ENCODE peak calls at places on chromosomes 5 and 9, in eight cellular contexts. One of them, this sample, is unnamed.

GRCh38 chr5:159838551-159839222 is 77.6 kb upstream of the ADRA1B start:
- DNase-seq in tibial artery: no peak
- DNase-seq in pancreas: no peak
- DNase-seq in adrenal gland: no peak
- DNase-seq in small intestine: no peak
- DNase-seq in body of pancreas: no peak
- DNase-seq in left lung: no peak
- DNase-seq in sigmoid colon: no peak
- DNase-seq in this sample: no peak

GRCh38 chr5:66891184-66891925 is 295.2 kb downstream of the MAST4 start:
- DNase-seq in body of pancreas: no peak
- DNase-seq in sigmoid colon: no peak
- DNase-seq in small intestine: peak; percentile 4
- DNase-seq in left lung: peak; percentile 42
- DNase-seq in adrenal gland: peak; percentile 31
- DNase-seq in tibial artery: no peak
- DNase-seq in pancreas: no peak
- DNase-seq in this sample: no peak

GRCh38 chr9:89877051-89878002 is 272.5 kb downstream of the GADD45G start:
- DNase-seq in body of pancreas: peak; percentile 5
- DNase-seq in tibial artery: no peak
- DNase-seq in sigmoid colon: peak; percentile 55
- DNase-seq in small intestine: no peak
- DNase-seq in left lung: peak; percentile 13
- DNase-seq in adrenal gland: peak; percentile 11
- DNase-seq in pancreas: no peak
- DNase-seq in this sample: no peak

GRCh38 chr5:131381792-131382191 is 117.9 kb downstream of the CDC42SE2 start:
- DNase-seq in pancreas: no peak
- DNase-seq in body of pancreas: no peak
- DNase-seq in tibial artery: no peak
- DNase-seq in adrenal gland: no peak
- DNase-seq in left lung: no peak
- DNase-seq in small intestine: no peak
- DNase-seq in sigmoid colon: no peak
- DNase-seq in this sample: no peak

GRCh38 chr9:33227013-33227398 is 13.0 kb upstream of the SPINK4 start:
- DNase-seq in tibial artery: peak; percentile 48
- DNase-seq in body of pancreas: no peak
- DNase-seq in pancreas: no peak
- DNase-seq in small intestine: no peak
- DNase-seq in sigmoid colon: no peak
- DNase-seq in left lung: peak; percentile 75
- DNase-seq in adrenal gland: peak; percentile 48
- DNase-seq in this sample: no peak

GRCh38 chr9:133371261-133371711 is 4.6 kb downstream of the SURF4 start:
- DNase-seq in pancreas: no peak
- DNase-seq in small intestine: no peak
- DNase-seq in left lung: no peak
- DNase-seq in tibial artery: no peak
- DNase-seq in adrenal gland: no peak
- DNase-seq in sigmoid colon: no peak
- DNase-seq in body of pancreas: no peak
- DNase-seq in this sample: peak; percentile 57

GRCh38 chr5:136811086-136811485 is 445.7 kb upstream of the TRPC7 start:
- DNase-seq in body of pancreas: no peak
- DNase-seq in small intestine: no peak
- DNase-seq in sigmoid colon: no peak
- DNase-seq in tibial artery: no peak
- DNase-seq in pancreas: no peak
- DNase-seq in adrenal gland: no peak
- DNase-seq in left lung: no peak
- DNase-seq in this sample: no peak

GRCh38 chr5:39624890-39625289 is 200.1 kb upstream of the DAB2 start:
- DNase-seq in small intestine: peak; percentile 87
- DNase-seq in sigmoid colon: no peak
- DNase-seq in adrenal gland: no peak
- DNase-seq in pancreas: no peak
- DNase-seq in body of pancreas: no peak
- DNase-seq in left lung: no peak
- DNase-seq in tibial artery: no peak
- DNase-seq in this sample: no peak

GRCh38 chr9:114091711-114092110 is 7.4 kb downstream of the KIF12 start:
- DNase-seq in tibial artery: peak; percentile 8
- DNase-seq in pancreas: peak; percentile 50
- DNase-seq in adrenal gland: no peak
- DNase-seq in left lung: no peak
- DNase-seq in sigmoid colon: peak; percentile 58
- DNase-seq in body of pancreas: peak; percentile 5
- DNase-seq in small intestine: no peak
- DNase-seq in this sample: no peak

GRCh38 chr9:134545213-134546211 is 96.1 kb upstream of the COL5A1 start:
- DNase-seq in body of pancreas: no peak
- DNase-seq in adrenal gland: no peak
- DNase-seq in pancreas: no peak
- DNase-seq in tibial artery: no peak
- DNase-seq in small intestine: no peak
- DNase-seq in left lung: peak; percentile 35
- DNase-seq in sigmoid colon: peak; percentile 68
- DNase-seq in this sample: no peak

GRCh38 chr5:9621379-9621903 is 8.7 kb downstream of the TAS2R1 start:
- DNase-seq in body of pancreas: no peak
- DNase-seq in small intestine: peak; percentile 25
- DNase-seq in pancreas: no peak
- DNase-seq in adrenal gland: no peak
- DNase-seq in tibial artery: no peak
- DNase-seq in sigmoid colon: no peak
- DNase-seq in left lung: no peak
- DNase-seq in this sample: no peak

GRCh38 chr9:130701059-130702022 is 7.8 kb downstream of the EXOSC2 start:
- DNase-seq in body of pancreas: peak; percentile 78
- DNase-seq in pancreas: peak; percentile 82
- DNase-seq in small intestine: peak; percentile 71
- DNase-seq in left lung: peak; percentile 61
- DNase-seq in adrenal gland: peak; percentile 82
- DNase-seq in tibial artery: peak; percentile 71
- DNase-seq in sigmoid colon: peak; percentile 88
- DNase-seq in this sample: peak; percentile 37

GRCh38 chr9:120913673-120914266 is 12.8 kb downstream of the TRAF1 start:
- DNase-seq in body of pancreas: no peak
- DNase-seq in adrenal gland: no peak
- DNase-seq in small intestine: no peak
- DNase-seq in left lung: no peak
- DNase-seq in sigmoid colon: no peak
- DNase-seq in tibial artery: no peak
- DNase-seq in pancreas: no peak
- DNase-seq in this sample: no peak

GRCh38 chr5:67880358-67880810 is 335.2 kb upstream of the PIK3R1 start:
- DNase-seq in pancreas: no peak
- DNase-seq in left lung: no peak
- DNase-seq in body of pancreas: no peak
- DNase-seq in tibial artery: no peak
- DNase-seq in sigmoid colon: no peak
- DNase-seq in small intestine: peak; percentile 90
- DNase-seq in adrenal gland: no peak
- DNase-seq in this sample: no peak

DNA sequence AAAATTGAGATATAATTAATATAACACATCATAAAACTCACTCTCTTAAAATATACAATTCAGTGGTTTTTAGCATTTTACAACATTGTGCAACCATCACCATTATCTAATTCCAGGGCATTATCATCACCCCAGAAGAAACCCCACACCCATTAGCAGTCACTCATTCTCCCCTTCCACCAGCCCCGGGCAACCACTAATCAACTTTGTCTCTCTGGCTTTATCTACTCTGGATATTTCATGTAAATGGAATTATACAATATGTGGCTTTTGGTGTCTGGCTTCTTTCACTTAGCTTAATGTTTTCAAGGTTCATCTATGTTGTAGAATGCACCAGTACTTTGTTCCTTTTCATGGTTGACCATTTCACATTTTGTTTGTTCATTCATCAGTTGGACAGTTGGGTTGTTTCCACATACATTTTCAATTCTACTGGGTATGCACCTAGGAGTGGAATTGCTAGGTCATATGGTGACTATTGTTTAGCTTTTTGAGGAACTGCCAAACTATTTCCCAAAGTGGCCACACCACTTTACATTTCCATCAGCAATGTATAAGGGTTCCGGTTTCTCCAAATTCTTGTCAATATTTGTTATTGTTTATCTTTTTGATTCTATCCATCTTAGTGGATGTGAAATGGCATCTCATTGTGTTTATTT is 62.4 kb downstream of the MARCHF3 start:
- DNase-seq in pancreas: no peak
- DNase-seq in left lung: no peak
- DNase-seq in adrenal gland: no peak
- DNase-seq in tibial artery: no peak
- DNase-seq in body of pancreas: no peak
- DNase-seq in sigmoid colon: no peak
- DNase-seq in small intestine: no peak
- DNase-seq in this sample: no peak
- H3K4me1 ChIP-seq in pancreas: no peaks in the 10 kb centered on the region
- H3K4me1 ChIP-seq in left lung: peaks cover 24% of the 10 kb centered on the region
- H3K4me1 ChIP-seq in adrenal gland: no peaks in the 10 kb centered on the region
- H3K4me1 ChIP-seq in tibial artery: no peaks in the 10 kb centered on the region
- H3K4me1 ChIP-seq in body of pancreas: peaks cover 4% of the 10 kb centered on the region
- H3K4me1 ChIP-seq in sigmoid colon: no peaks in the 10 kb centered on the region
- H3K4me1 ChIP-seq in small intestine: no peaks in the 10 kb centered on the region
- H3K4me1 ChIP-seq in this sample: peaks cover 9% of the 10 kb centered on the region

GRCh38 chr5:17316973-17317459 is 99.6 kb downstream of the BASP1 start:
- DNase-seq in tibial artery: no peak
- DNase-seq in sigmoid colon: no peak
- DNase-seq in small intestine: no peak
- DNase-seq in adrenal gland: no peak
- DNase-seq in pancreas: no peak
- DNase-seq in left lung: no peak
- DNase-seq in body of pancreas: no peak
- DNase-seq in this sample: no peak
- H3K4me3 ChIP-seq in tibial artery: no peak overlapping the region
- H3K4me3 ChIP-seq in sigmoid colon: no peak overlapping the region
- H3K4me3 ChIP-seq in small intestine: no peak overlapping the region
- H3K4me3 ChIP-seq in adrenal gland: no peak overlapping the region
- H3K4me3 ChIP-seq in pancreas: no peak overlapping the region
- H3K4me3 ChIP-seq in left lung: no peak overlapping the region
- H3K4me3 ChIP-seq in body of pancreas: no peak overlapping the region
- H3K4me3 ChIP-seq in this sample: no peak overlapping the region

GRCh38 chr5:174572591-174572990 is 151.8 kb upstream of the MSX2 start:
- DNase-seq in tibial artery: no peak
- DNase-seq in body of pancreas: no peak
- DNase-seq in left lung: no peak
- DNase-seq in sigmoid colon: no peak
- DNase-seq in small intestine: no peak
- DNase-seq in adrenal gland: no peak
- DNase-seq in pancreas: no peak
- DNase-seq in this sample: no peak

GRCh38 chr5:174576042-174576441 is 148.3 kb upstream of the MSX2 start:
- DNase-seq in left lung: no peak
- DNase-seq in sigmoid colon: no peak
- DNase-seq in tibial artery: no peak
- DNase-seq in adrenal gland: no peak
- DNase-seq in small intestine: no peak
- DNase-seq in pancreas: no peak
- DNase-seq in body of pancreas: no peak
- DNase-seq in this sample: no peak

GRCh38 chr5:174571662-174572397 is 152.6 kb upstream of the MSX2 start:
- DNase-seq in sigmoid colon: peak; percentile 81
- DNase-seq in body of pancreas: peak; percentile 15
- DNase-seq in tibial artery: peak; percentile 58
- DNase-seq in left lung: peak; percentile 49
- DNase-seq in adrenal gland: peak; percentile 80
- DNase-seq in pancreas: no peak
- DNase-seq in small intestine: peak; percentile 90
- DNase-seq in this sample: no peak

GRCh38 chr5:174575043-174575442 is 149.3 kb upstream of the MSX2 start:
- DNase-seq in adrenal gland: no peak
- DNase-seq in pancreas: no peak
- DNase-seq in tibial artery: no peak
- DNase-seq in sigmoid colon: no peak
- DNase-seq in body of pancreas: no peak
- DNase-seq in left lung: no peak
- DNase-seq in small intestine: no peak
- DNase-seq in this sample: no peak

DNA sequence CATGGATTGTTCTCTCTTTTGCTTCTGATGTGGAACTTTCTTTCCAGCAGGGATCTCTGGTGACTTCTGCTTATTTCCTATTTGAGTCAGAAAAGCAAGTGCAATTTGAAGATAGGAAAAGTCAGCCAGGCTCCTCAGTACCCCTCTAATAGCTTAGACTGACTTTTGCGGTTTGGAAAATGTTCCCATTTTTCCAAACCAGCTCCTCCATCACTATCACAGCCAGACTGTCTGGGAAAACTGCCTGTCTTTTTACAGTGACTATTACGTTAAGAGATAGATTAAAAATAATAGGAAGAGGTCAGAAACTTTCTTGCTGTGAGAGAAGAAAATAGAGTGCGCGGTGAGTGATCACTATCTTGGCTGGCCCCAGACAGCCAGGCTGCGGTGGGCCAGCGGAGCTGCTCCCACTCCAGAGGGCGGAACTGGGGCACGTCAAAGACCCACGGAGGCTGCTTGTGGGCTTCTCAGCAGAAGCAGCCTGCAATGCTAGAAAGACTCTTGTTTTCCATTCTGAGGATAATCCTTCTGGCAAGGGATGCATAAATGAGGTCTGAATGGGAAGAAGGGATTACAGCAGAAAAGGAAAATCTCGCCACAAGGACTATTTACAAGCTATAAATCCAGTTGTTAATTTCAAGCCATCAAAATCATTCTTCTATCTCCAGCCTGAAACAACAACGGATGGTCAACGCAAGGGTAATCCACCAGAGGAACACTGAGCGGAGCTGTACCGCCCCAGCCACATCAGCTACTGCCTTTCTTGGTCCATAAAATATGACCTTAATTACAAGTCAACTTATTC is 151.0 kb upstream of the MSX2 start:
- DNase-seq in left lung: peak; percentile 66
- DNase-seq in tibial artery: no peak
- DNase-seq in pancreas: no peak
- DNase-seq in small intestine: no peak
- DNase-seq in sigmoid colon: no peak
- DNase-seq in adrenal gland: no peak
- DNase-seq in body of pancreas: no peak
- DNase-seq in this sample: no peak
- H3K36me3 ChIP-seq in left lung: no peaks in the 10 kb centered on the region
- H3K36me3 ChIP-seq in tibial artery: no peaks in the 10 kb centered on the region
- H3K36me3 ChIP-seq in pancreas: no peaks in the 10 kb centered on the region
- H3K36me3 ChIP-seq in small intestine: no peaks in the 10 kb centered on the region
- H3K36me3 ChIP-seq in sigmoid colon: no peaks in the 10 kb centered on the region
- H3K36me3 ChIP-seq in adrenal gland: no peaks in the 10 kb centered on the region
- H3K36me3 ChIP-seq in body of pancreas: no peaks in the 10 kb centered on the region
- H3K36me3 ChIP-seq in this sample: no peaks in the 10 kb centered on the region

DNA sequence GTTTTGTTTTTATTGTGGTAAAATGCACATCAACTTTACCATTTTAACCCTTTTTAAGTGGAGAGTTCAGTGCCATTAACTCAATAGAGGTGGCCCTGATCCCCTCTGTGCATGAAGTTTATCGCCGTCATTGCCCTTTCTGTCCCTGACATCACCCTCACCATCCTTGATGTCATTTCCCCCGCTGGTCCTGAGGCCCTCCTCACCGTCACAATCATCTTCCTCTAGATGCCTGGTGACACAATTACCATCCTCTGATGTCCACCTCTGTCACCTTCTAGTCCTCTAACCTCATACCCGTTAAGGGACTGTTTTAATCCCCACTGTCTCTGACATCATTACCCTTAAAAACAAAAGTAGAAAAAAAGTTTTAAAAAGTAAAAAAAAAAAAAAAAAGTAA is 112.5 kb upstream of the TBC1D2 start:
- DNase-seq in body of pancreas: no peak
- DNase-seq in sigmoid colon: no peak
- DNase-seq in tibial artery: no peak
- DNase-seq in small intestine: no peak
- DNase-seq in adrenal gland: no peak
- DNase-seq in left lung: no peak
- DNase-seq in pancreas: no peak
- DNase-seq in this sample: no peak
- H3K4me1 ChIP-seq in body of pancreas: peaks cover 11% of the 10 kb centered on the region
- H3K4me1 ChIP-seq in sigmoid colon: no peaks in the 10 kb centered on the region
- H3K4me1 ChIP-seq in tibial artery: no peaks in the 10 kb centered on the region
- H3K4me1 ChIP-seq in small intestine: no peaks in the 10 kb centered on the region
- H3K4me1 ChIP-seq in adrenal gland: no peaks in the 10 kb centered on the region
- H3K4me1 ChIP-seq in left lung: no peaks in the 10 kb centered on the region
- H3K4me1 ChIP-seq in pancreas: no peaks in the 10 kb centered on the region
- H3K4me1 ChIP-seq in this sample: no peaks in the 10 kb centered on the region